ENCODE peak calls at places on chromosome 20, in four cellular contexts. B, H, K and W are unnamed samples.

GRCh38 chr20:16061394-16061793 is 511.9 kb downstream of the KIF16B start:
- DNase-seq in B (no peak), H (no peak), K (no peak), W (no peak)

GRCh38 chr20:18702736-18703135 is 110.8 kb upstream of the SCP2D1 start:
- DNase-seq in B (no peak), H (no peak), K (no peak), W (no peak)

GRCh38 chr20:46311719-46312074 is 3.4 kb upstream of the CDH22 start:
- DNase-seq in B (no peak), H (no peak), K (no peak), W (no peak)

GRCh38 chr20:47748851-47749250 is 36.4 kb downstream of the SULF2 start:
- DNase-seq in B (no peak), H (no peak), K (no peak), W (no peak)

GRCh38 chr20:25016471-25016870 is 23.9 kb upstream of the APMAP start:
- DNase-seq in B (no peak), H (no peak), K (no peak), W (no peak)

GRCh38 chr20:10962937-10963336 is 289.1 kb upstream of the JAG1 start:
- DNase-seq in B (no peak), H (no peak), K (no peak), W (no peak)

GRCh38 chr20:51498765-51499540 is 43.6 kb downstream of the NFATC2 start:
- DNase-seq in B (no peak), H (no peak), K (no peak), W (no peak)

GRCh38 chr20:3932277-3933073 is 43.3 kb downstream of the PANK2 start:
- DNase-seq in B (no peak), H (no peak), K (no peak), W (no peak)

GRCh38 chr20:24017160-24017761 is 28.7 kb upstream of the GGTLC1 start:
- DNase-seq in B (no peak), H (no peak), K (no peak), W (no peak)

GRCh38 chr20:32189691-32190607 is 17.6 kb downstream of the PLAGL2 start:
- DNase-seq in B (peak), H (no peak), K (no peak), W (no peak)

GRCh38 chr20:15162061-15162740 is 824.8 kb upstream of the FLRT3 start:
- DNase-seq in B (peak), H (no peak), K (no peak), W (no peak)

GRCh38 chr20:11853359-11853758 is 64.3 kb upstream of the BTBD3 start:
- DNase-seq in B (no peak), H (no peak), K (no peak), W (no peak)

GRCh38 chr20:56826971-56827645 is 198.0 kb downstream of the TFAP2C start:
- DNase-seq in B (no peak), H (no peak), K (peak), W (no peak)

GRCh38 chr20:56828402-56828801 is 199.3 kb downstream of the TFAP2C start:
- DNase-seq in B (no peak), H (no peak), K (no peak), W (no peak)

GRCh38 chr20:56827763-56828162 is 198.7 kb downstream of the TFAP2C start:
- DNase-seq in B (no peak), H (no peak), K (no peak), W (no peak)

GRCh38 chr20:56829788-56830385 is 200.8 kb downstream of the TFAP2C start:
- DNase-seq in B (no peak), H (no peak), K (no peak), W (no peak)

GRCh38 chr20:56826306-56826970 is 197.3 kb downstream of the TFAP2C start:
- DNase-seq in B (no peak), H (no peak), K (peak), W (no peak)
- H3K4me3 ChIP-seq in B (no peak), H (no peak), K (peak), W (no peak)

GRCh38 chr20:9889270-9889981 is 50.5 kb upstream of the PAK5 start:
- DNase-seq in B (peak), H (no peak), K (no peak), W (no peak)

GRCh38 chr20:9886227-9886626 is 47.4 kb upstream of the PAK5 start:
- DNase-seq in B (no peak), H (no peak), K (peak), W (no peak)

GRCh38 chr20:9884061-9884460 is 45.2 kb upstream of the PAK5 start:
- DNase-seq in B (no peak), H (no peak), K (no peak), W (no peak)

DNA sequence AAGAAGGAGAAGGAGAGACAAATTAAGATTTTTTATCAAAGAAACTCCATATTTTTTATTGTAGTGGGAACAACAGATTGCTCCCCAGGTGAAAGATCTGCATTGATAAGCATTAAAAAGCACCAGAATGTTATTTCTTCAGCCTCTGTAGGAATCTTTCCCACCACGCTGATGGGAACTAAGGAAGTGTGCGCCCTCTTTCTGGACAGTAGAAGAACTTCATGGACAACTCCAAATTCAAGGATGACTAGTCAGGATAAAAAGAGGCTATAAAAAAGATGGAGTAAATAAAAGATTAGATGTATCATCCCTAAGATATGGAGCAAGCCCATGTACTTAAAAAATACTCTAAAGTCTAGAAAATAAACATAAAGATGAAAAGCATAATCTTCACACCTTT is 45.8 kb upstream of the PAK5 start:
- DNase-seq in B (no peak), H (no peak), K (no peak), W (no peak)
- H3K4me3 ChIP-seq in B (no peak), H (no peak), K (no peak), W (no peak)

GRCh38 chr20:1804129-1804503 is 91.1 kb upstream of the SIRPA start:
- DNase-seq in B (no peak), H (no peak), K (no peak), W (no peak)

GRCh38 chr20:1803216-1804128 is 91.7 kb upstream of the SIRPA start:
- DNase-seq in B (peak), H (no peak), K (no peak), W (no peak)

GRCh38 chr20:1801551-1801950 is 93.7 kb upstream of the SIRPA start:
- DNase-seq in B (no peak), H (no peak), K (no peak), W (no peak)

GRCh38 chr20:1800777-1801176 is 94.4 kb upstream of the SIRPA start:
- DNase-seq in B (no peak), H (no peak), K (no peak), W (no peak)

DNA sequence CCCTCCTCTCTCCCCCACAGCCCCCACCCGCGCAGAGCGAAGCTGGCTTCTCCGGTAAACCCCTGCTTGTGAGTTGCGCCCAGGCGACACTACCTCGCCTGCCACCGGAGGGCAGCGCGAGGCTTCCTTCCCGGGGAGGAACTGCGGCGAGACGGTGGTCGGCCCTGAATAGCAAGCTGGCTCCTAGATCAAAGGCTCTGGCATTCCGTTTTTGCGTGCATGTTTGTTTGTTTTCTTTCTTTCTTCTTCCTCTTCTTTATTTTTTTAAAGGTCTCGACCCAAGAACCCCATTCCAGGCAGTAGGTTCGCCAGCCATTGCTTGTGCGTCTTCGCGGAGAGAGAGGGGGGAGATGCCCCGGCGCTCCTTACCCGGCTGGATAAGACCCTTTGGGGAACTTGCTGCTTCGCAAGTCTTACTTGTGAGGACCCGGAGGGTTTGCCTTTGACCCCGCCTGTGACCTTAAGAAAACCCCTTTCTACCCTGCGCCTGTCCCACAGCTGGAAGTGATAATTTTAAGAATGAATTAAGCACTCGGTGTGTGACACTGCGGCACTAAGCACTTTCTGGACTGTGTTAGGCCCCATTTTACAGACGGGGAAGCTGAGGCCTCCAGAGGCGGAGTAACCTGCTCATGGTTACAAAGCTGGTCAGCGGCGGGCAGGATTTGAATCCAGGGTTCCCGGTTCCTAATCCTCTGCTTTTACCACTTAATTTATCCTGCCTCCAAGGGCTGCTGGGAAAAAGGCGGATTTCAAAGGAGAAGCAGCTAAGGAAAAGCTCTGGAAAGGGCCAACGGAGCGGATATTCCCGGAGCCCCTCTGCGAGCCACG is 92.6 kb upstream of the SIRPA start:
- DNase-seq in B (peak), H (no peak), K (no peak), W (no peak)
- H3K4me3 ChIP-seq in B (peak), H (peak), K (peak), W (no peak)

GRCh38 chr20:35166242-35166830 is 5.5 kb upstream of the PROCR start:
- DNase-seq in B (no peak), H (no peak), K (no peak), W (no peak)
- H3K4me3 ChIP-seq in B (no peak), H (no peak), K (no peak), W (no peak)